ENCODE peak calls at places on chromosomes 11 and 22, in four cellular contexts. T is DMS53; M is activated effector memory CD4-positive, alpha-beta T cell treated with anti-CD3 and anti-CD28 coated beads, Interleukin-2, amount 50 U/mL, for 16 hours; J is stomach. V is an unnamed sample.

GRCh38 chr11:34343686-34344085 is 14.1 kb downstream of the ABTB2 start:
- DNase-seq in J (no peak), M (no peak), T (no peak), V (no peak)

GRCh38 chr11:87445002-87445401 is 407.3 kb downstream of the TMEM135 start:
- DNase-seq in T (no peak), M (no peak), J (no peak), V (no peak)

GRCh38 chr11:98155696-98156095 is 865.1 kb upstream of the CNTN5 start:
- DNase-seq in T (no peak), M (no peak), J (no peak), V (no peak)

GRCh38 chr11:127000291-127000968 is at the start of gene KIRREL3:
- DNase-seq in M (no peak), T (peak; percentile 19), J (no peak), V (no peak)

GRCh38 chr11:65842144-65842543 is 8.4 kb downstream of the SNX32 start:
- DNase-seq in T (no peak), M (no peak), J (no peak), V (no peak)

GRCh38 chr11:20157768-20158167 is 2.5 kb downstream of the DBX1 start:
- DNase-seq in M (no peak), J (no peak), T (no peak), V (no peak)

GRCh38 chr22:43592470-43592869 is 180.7 kb downstream of the MPPED1 start:
- DNase-seq in J (no peak), M (no peak), T (peak; percentile 3), V (no peak)

GRCh38 chr22:26409705-26410376 is 19.2 kb upstream of the ASPHD2 start:
- DNase-seq in M (no peak), T (peak; percentile 47), J (no peak), V (no peak)

GRCh38 chr11:75578977-75579376 is 16.9 kb downstream of the SERPINH1 start:
- DNase-seq in T (no peak), M (no peak), J (no peak), V (no peak)

GRCh38 chr11:36431429-36432092 is 78.5 kb downstream of the TRAF6 start:
- DNase-seq in J (peak; percentile 27), T (peak; percentile 72), M (peak; percentile 75), V (no peak)

GRCh38 chr11:105937331-105937730 is 84.7 kb downstream of the MSANTD4 start:
- DNase-seq in J (no peak), T (peak; percentile 81), M (no peak), V (no peak)

GRCh38 chr11:65620666-65621065 is 5.1 kb downstream of the PCNX3 start:
- DNase-seq in M (no peak), T (no peak), J (no peak), V (no peak)

GRCh38 chr22:20180245-20180630 is 29.4 kb upstream of the CCDC188 start:
- DNase-seq in T (no peak), J (no peak), M (no peak), V (no peak)

GRCh38 chr11:96309001-96309642 is 33.9 kb downstream of the MAML2 start:
- DNase-seq in M (no peak), J (no peak), T (no peak), V (no peak)